ENCODE peak calls at places on chromosomes 12 and 14, in eight cellular contexts. J is left ventricle myocardium inferior, Q is activated B cell treated with CpG ODN at 0.5 μM for 24 hours, H is choroid plexus epithelial cell, W is ovary, X is lower leg skin, I is GM12865, Y is GM10248. L is an unnamed sample.

GRCh38 chr12:114655934-114656697 is 27.9 kb downstream of the TBX3 start:
- DNase-seq in J (no peak), Q (no peak), H (peak; percentile 98), W (peak; percentile 87), X (no peak), I (no peak), Y (no peak), L (no peak)

GRCh38 chr14:92122761-92123160 is 992 bp downstream of the CPSF2 start:
- DNase-seq in J (no peak), Q (no peak), H (peak; percentile 12), W (no peak), X (no peak), I (peak; percentile 37), Y (no peak), L (no peak)

GRCh38 chr12:100688451-100688864 is 106.1 kb upstream of the ANO4 start:
- DNase-seq in J (no peak), Q (no peak), H (peak; percentile 43), W (no peak), X (no peak), I (no peak), Y (no peak), L (no peak)

GRCh38 chr14:37969511-37969979 is 238.2 kb upstream of the SSTR1 start:
- DNase-seq in J (no peak), Q (no peak), H (no peak), W (no peak), X (no peak), I (no peak), Y (no peak), L (no peak)

GRCh38 chr12:54654926-54655325 is 6.8 kb upstream of the DCD start:
- DNase-seq in J (no peak), Q (no peak), H (no peak), W (no peak), X (no peak), I (no peak), Y (no peak), L (no peak)

GRCh38 chr12:62764251-62764650 is 170.7 kb downstream of the PPM1H start:
- DNase-seq in J (no peak), Q (no peak), H (no peak), W (no peak), X (no peak), I (no peak), Y (no peak), L (no peak)

GRCh38 chr14:72522847-72523246 is 371.1 kb downstream of the DPF3 start:
- DNase-seq in J (no peak), Q (no peak), H (no peak), W (no peak), X (no peak), I (no peak), Y (no peak), L (no peak)

GRCh38 chr14:63203618-63204406 is 431 bp upstream of the RHOJ start:
- DNase-seq in J (peak; percentile 79), Q (no peak), H (peak; percentile 94), W (peak; percentile 82), X (peak; percentile 79), I (peak; percentile 11), Y (no peak), L (peak; percentile 55)

GRCh38 chr12:69936214-69936731 is 111.2 kb downstream of the MYRFL start:
- DNase-seq in J (no peak), Q (no peak), H (no peak), W (no peak), X (peak; percentile 31), I (no peak), Y (no peak), L (no peak)

GRCh38 chr12:109549613-109550309 is 23.5 kb downstream of the MMAB start:
- DNase-seq in J (no peak), Q (no peak), H (no peak), W (no peak), X (no peak), I (no peak), Y (no peak), L (no peak)

GRCh38 chr12:103310871-103311270 is 184.9 kb downstream of the C12orf42 start:
- DNase-seq in J (no peak), Q (no peak), H (no peak), W (no peak), X (no peak), I (no peak), Y (no peak), L (no peak)

GRCh38 chr14:36654185-36655053 is 7.2 kb upstream of the PAX9 start:
- DNase-seq in J (no peak), Q (no peak), H (no peak), W (no peak), X (no peak), I (no peak), Y (no peak), L (no peak)

GRCh38 chr12:24719293-24719721 is 229.6 kb downstream of the BCAT1 start:
- DNase-seq in J (no peak), Q (no peak), H (peak; percentile 48), W (no peak), X (no peak), I (peak; percentile 73), Y (no peak), L (no peak)

GRCh38 chr12:92098594-92099370 is 46.9 kb downstream of the BTG1 start:
- DNase-seq in J (no peak), Q (no peak), H (no peak), W (no peak), X (no peak), I (no peak), Y (no peak), L (no peak)

GRCh38 chr14:21993070-21993469 is 319.5 kb upstream of the OR4E1 start:
- DNase-seq in J (no peak), Q (no peak), H (no peak), W (no peak), X (no peak), I (no peak), Y (no peak), L (no peak)

GRCh38 chr14:21995332-21995731 is 321.7 kb upstream of the OR4E1 start:
- DNase-seq in J (no peak), Q (no peak), H (no peak), W (no peak), X (no peak), I (no peak), Y (no peak), L (no peak)

GRCh38 chr14:21993837-21994236 is 320.2 kb upstream of the OR4E1 start:
- DNase-seq in J (no peak), Q (no peak), H (no peak), W (no peak), X (no peak), I (no peak), Y (no peak), L (no peak)

GRCh38 chr14:21999400-21999799 is 325.8 kb upstream of the OR4E1 start:
- DNase-seq in J (no peak), Q (no peak), H (no peak), W (no peak), X (no peak), I (no peak), Y (no peak), L (no peak)

GRCh38 chr14:21997300-21997699 is 323.7 kb upstream of the OR4E1 start:
- DNase-seq in J (no peak), Q (no peak), H (peak; percentile 19), W (no peak), X (no peak), I (peak; percentile 26), Y (no peak), L (no peak)
- TF ChIP-seq CTCF in J (peak; percentile 15), Q (no peak), H (peak; percentile 14), W (no peak), X (no peak), I (peak; percentile 5), Y (peak; percentile 28), L (peak; percentile 49)

GRCh38 chr12:130877333-130877732 is 5.5 kb downstream of the RAN start:
- DNase-seq in J (no peak), Q (no peak), H (no peak), W (no peak), X (no peak), I (no peak), Y (no peak), L (no peak)

GRCh38 chr12:130878193-130879185 is 6.6 kb downstream of the RAN start:
- DNase-seq in J (no peak), Q (no peak), H (no peak), W (no peak), X (no peak), I (peak; percentile 38), Y (no peak), L (no peak)

GRCh38 chr12:130876297-130876696 is 4.4 kb downstream of the RAN start:
- DNase-seq in J (no peak), Q (no peak), H (no peak), W (no peak), X (no peak), I (no peak), Y (no peak), L (no peak)

GRCh38 chr12:130875193-130875592 is 3.3 kb downstream of the RAN start:
- DNase-seq in J (no peak), Q (no peak), H (no peak), W (no peak), X (no peak), I (no peak), Y (no peak), L (no peak)

DNA sequence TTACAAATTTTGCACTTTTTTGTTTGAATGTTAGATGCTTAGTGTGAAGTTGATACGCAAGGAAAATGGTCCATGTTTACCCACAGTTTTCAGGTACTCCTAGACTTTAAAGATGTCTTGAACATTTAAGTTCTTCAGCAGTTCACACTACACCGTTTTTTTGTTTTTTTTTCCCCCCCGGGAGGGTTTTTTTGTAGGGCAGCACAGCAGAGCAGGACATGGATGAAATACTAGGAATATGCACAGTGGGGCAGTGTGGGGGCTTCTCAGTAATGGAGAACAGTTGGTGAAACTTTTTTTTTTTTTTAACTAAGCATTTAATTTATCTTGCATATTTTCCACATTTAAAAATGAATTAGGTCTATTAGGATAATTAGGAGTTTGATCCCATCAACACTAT is 4.9 kb downstream of the RAN start:
- DNase-seq in J (no peak), Q (no peak), H (no peak), W (no peak), X (no peak), I (no peak), Y (no peak), L (no peak)
- TF ChIP-seq CTCF in J (no peak), Q (no peak), H (peak; percentile 12), W (no peak), X (no peak), I (no peak), Y (no peak), L (peak; percentile 13)

GRCh38 chr12:126069549-126070165 is 1004.4 kb downstream of the AACS start:
- DNase-seq in J (no peak), Q (no peak), H (peak; percentile 51), W (no peak), X (no peak), I (peak; percentile 70), Y (peak; percentile 13), L (peak; percentile 76)
- TF ChIP-seq CTCF in J (peak; percentile 57), Q (no peak), H (peak; percentile 51), W (no peak), X (no peak), I (peak; percentile 59), Y (peak; percentile 52), L (peak; percentile 75)

GRCh38 chr14:50086316-50086700 is 30.1 kb downstream of the VCPKMT start:
- DNase-seq in J (no peak), Q (no peak), H (no peak), W (no peak), X (no peak), I (no peak), Y (no peak), L (no peak)
- TF ChIP-seq CTCF in J (no peak), Q (no peak), H (no peak), W (no peak), X (no peak), I (no peak), Y (no peak), L (no peak)